ENCODE peak calls at places on chromosomes 6 and 20, in six cellular contexts. One of them, this sample, is unnamed.

GRCh38 chr6:54019860-54020259 is 91.4 kb upstream of the MLIP start:
- DNase-seq in T-cell: no peak
- DNase-seq in WTC11: no peak
- DNase-seq in H9: no peak
- DNase-seq in uterus: no peak
- DNase-seq in nephron progenitor cell: no peak
- DNase-seq in this sample: no peak

GRCh38 chr6:154156135-154156948 is 117.3 kb downstream of the OPRM1 start:
- DNase-seq in T-cell: peak
- DNase-seq in WTC11: peak
- DNase-seq in H9: peak
- DNase-seq in uterus: peak
- DNase-seq in nephron progenitor cell: peak
- DNase-seq in this sample: peak

GRCh38 chr20:35791823-35792222 is 20.0 kb downstream of the PHF20 start:
- DNase-seq in T-cell: no peak
- DNase-seq in WTC11: no peak
- DNase-seq in H9: no peak
- DNase-seq in uterus: no peak
- DNase-seq in nephron progenitor cell: no peak
- DNase-seq in this sample: no peak

GRCh38 chr6:6820688-6821238 is 232.2 kb downstream of the LY86 start:
- DNase-seq in T-cell: no peak
- DNase-seq in WTC11: no peak
- DNase-seq in H9: peak
- DNase-seq in uterus: no peak
- DNase-seq in nephron progenitor cell: no peak
- DNase-seq in this sample: no peak

GRCh38 chr6:108171291-108171917 is 5.6 kb downstream of the NR2E1 start:
- DNase-seq in T-cell: no peak
- DNase-seq in WTC11: no peak
- DNase-seq in H9: peak
- DNase-seq in uterus: no peak
- DNase-seq in nephron progenitor cell: no peak
- DNase-seq in this sample: no peak

GRCh38 chr6:163199371-163199770 is 215.1 kb upstream of the QKI start:
- DNase-seq in T-cell: no peak
- DNase-seq in WTC11: no peak
- DNase-seq in H9: no peak
- DNase-seq in uterus: no peak
- DNase-seq in nephron progenitor cell: no peak
- DNase-seq in this sample: no peak

GRCh38 chr6:36267731-36268477 is 2.0 kb upstream of the PNPLA1 start:
- DNase-seq in T-cell: no peak
- DNase-seq in WTC11: no peak
- DNase-seq in H9: no peak
- DNase-seq in uterus: no peak
- DNase-seq in nephron progenitor cell: no peak
- DNase-seq in this sample: no peak

GRCh38 chr20:35387334-35387733 is 24.4 kb downstream of the UQCC1 start:
- DNase-seq in T-cell: no peak
- DNase-seq in WTC11: no peak
- DNase-seq in H9: no peak
- DNase-seq in uterus: no peak
- DNase-seq in nephron progenitor cell: no peak
- DNase-seq in this sample: no peak

GRCh38 chr6:45872827-45873226 is 142.8 kb downstream of the CLIC5 start:
- DNase-seq in T-cell: no peak
- DNase-seq in WTC11: no peak
- DNase-seq in H9: no peak
- DNase-seq in uterus: no peak
- DNase-seq in nephron progenitor cell: no peak
- DNase-seq in this sample: no peak

GRCh38 chr6:35955071-35955470 is 34.2 kb upstream of the SRPK1 start:
- DNase-seq in T-cell: no peak
- DNase-seq in WTC11: no peak
- DNase-seq in H9: no peak
- DNase-seq in uterus: no peak
- DNase-seq in nephron progenitor cell: no peak
- DNase-seq in this sample: peak

GRCh38 chr20:37407117-37407566 is 61.2 kb downstream of the SRC start:
- DNase-seq in T-cell: no peak
- DNase-seq in WTC11: no peak
- DNase-seq in H9: no peak
- DNase-seq in uterus: no peak
- DNase-seq in nephron progenitor cell: no peak
- DNase-seq in this sample: no peak

GRCh38 chr6:150312395-150312794 is 56.4 kb upstream of the IYD start:
- DNase-seq in T-cell: no peak
- DNase-seq in WTC11: no peak
- DNase-seq in H9: no peak
- DNase-seq in uterus: no peak
- DNase-seq in nephron progenitor cell: no peak
- DNase-seq in this sample: no peak

GRCh38 chr6:136599324-136600011 is 49.2 kb upstream of the MAP7 start:
- DNase-seq in T-cell: no peak
- DNase-seq in WTC11: no peak
- DNase-seq in H9: no peak
- DNase-seq in uterus: no peak
- DNase-seq in nephron progenitor cell: no peak
- DNase-seq in this sample: no peak

GRCh38 chr6:7526755-7527154 is 14.7 kb upstream of the DSP start:
- DNase-seq in T-cell: no peak
- DNase-seq in WTC11: peak
- DNase-seq in H9: peak
- DNase-seq in uterus: no peak
- DNase-seq in nephron progenitor cell: no peak
- DNase-seq in this sample: no peak

GRCh38 chr6:79841577-79842381 is 105.6 kb downstream of the ELOVL4 start:
- DNase-seq in T-cell: no peak
- DNase-seq in WTC11: no peak
- DNase-seq in H9: no peak
- DNase-seq in uterus: no peak
- DNase-seq in nephron progenitor cell: no peak
- DNase-seq in this sample: no peak

GRCh38 chr6:26304213-26305096 is 60.5 kb upstream of the BTN3A2 start:
- DNase-seq in T-cell: no peak
- DNase-seq in WTC11: peak
- DNase-seq in H9: no peak
- DNase-seq in uterus: peak
- DNase-seq in nephron progenitor cell: no peak
- DNase-seq in this sample: no peak

GRCh38 chr6:132734694-132735236 is 20.9 kb upstream of the VNN1 start:
- DNase-seq in T-cell: no peak
- DNase-seq in WTC11: no peak
- DNase-seq in H9: no peak
- DNase-seq in uterus: no peak
- DNase-seq in nephron progenitor cell: no peak
- DNase-seq in this sample: no peak

GRCh38 chr20:63737940-63738686 is 1.5 kb upstream of the SLC2A4RG start:
- DNase-seq in T-cell: peak
- DNase-seq in WTC11: peak
- DNase-seq in H9: peak
- DNase-seq in uterus: peak
- DNase-seq in nephron progenitor cell: no peak
- DNase-seq in this sample: no peak

GRCh38 chr6:31395832-31396231 is 7.6 kb upstream of the MICA start:
- DNase-seq in T-cell: no peak
- DNase-seq in WTC11: no peak
- DNase-seq in H9: no peak
- DNase-seq in uterus: no peak
- DNase-seq in nephron progenitor cell: no peak
- DNase-seq in this sample: no peak

GRCh38 chr6:170137911-170138910 is 152.7 kb downstream of the DLL1 start:
- DNase-seq in T-cell: no peak
- DNase-seq in WTC11: no peak
- DNase-seq in H9: no peak
- DNase-seq in uterus: no peak
- DNase-seq in nephron progenitor cell: no peak
- DNase-seq in this sample: no peak

GRCh38 chr6:53857318-53858094 is 62.7 kb downstream of the LRRC1 start:
- DNase-seq in T-cell: no peak
- DNase-seq in WTC11: no peak
- DNase-seq in H9: no peak
- DNase-seq in uterus: no peak
- DNase-seq in nephron progenitor cell: no peak
- DNase-seq in this sample: peak

GRCh38 chr20:42708261-42708660 is 481.4 kb downstream of the PTPRT start:
- DNase-seq in T-cell: no peak
- DNase-seq in WTC11: no peak
- DNase-seq in H9: no peak
- DNase-seq in uterus: no peak
- DNase-seq in nephron progenitor cell: no peak
- DNase-seq in this sample: no peak

GRCh38 chr20:37223053-37223452 is 38.6 kb downstream of the GHRH start:
- DNase-seq in T-cell: no peak
- DNase-seq in WTC11: no peak
- DNase-seq in H9: no peak
- DNase-seq in uterus: no peak
- DNase-seq in nephron progenitor cell: no peak
- DNase-seq in this sample: no peak

GRCh38 chr6:143642403-143642802 is 35.4 kb upstream of the PHACTR2 start:
- DNase-seq in T-cell: no peak
- DNase-seq in WTC11: no peak
- DNase-seq in H9: no peak
- DNase-seq in uterus: no peak
- DNase-seq in nephron progenitor cell: no peak
- DNase-seq in this sample: no peak

GRCh38 chr6:158150701-158151100 is 17.4 kb downstream of the SERAC1 start:
- DNase-seq in T-cell: no peak
- DNase-seq in WTC11: no peak
- DNase-seq in H9: no peak
- DNase-seq in uterus: no peak
- DNase-seq in nephron progenitor cell: no peak
- DNase-seq in this sample: no peak

GRCh38 chr20:41690702-41691101 is 72.5 kb upstream of the CHD6 start:
- DNase-seq in T-cell: no peak
- DNase-seq in WTC11: no peak
- DNase-seq in H9: no peak
- DNase-seq in uterus: no peak
- DNase-seq in nephron progenitor cell: no peak
- DNase-seq in this sample: no peak

GRCh38 chr6:147689398-147689797 is 180.9 kb downstream of the SAMD5 start:
- DNase-seq in T-cell: no peak
- DNase-seq in WTC11: no peak
- DNase-seq in H9: no peak
- DNase-seq in uterus: no peak
- DNase-seq in nephron progenitor cell: no peak
- DNase-seq in this sample: peak

GRCh38 chr6:163355471-163355991 is 59.0 kb upstream of the QKI start:
- DNase-seq in T-cell: no peak
- DNase-seq in WTC11: no peak
- DNase-seq in H9: no peak
- DNase-seq in uterus: peak
- DNase-seq in nephron progenitor cell: no peak
- DNase-seq in this sample: peak

GRCh38 chr20:18180815-18181214 is 43.2 kb downstream of the KAT14 start:
- DNase-seq in T-cell: no peak
- DNase-seq in WTC11: no peak
- DNase-seq in H9: no peak
- DNase-seq in uterus: no peak
- DNase-seq in nephron progenitor cell: no peak
- DNase-seq in this sample: no peak

GRCh38 chr6:3159805-3160781 is 2.7 kb upstream of the TUBB2A start:
- DNase-seq in T-cell: peak
- DNase-seq in WTC11: no peak
- DNase-seq in H9: peak
- DNase-seq in uterus: peak
- DNase-seq in nephron progenitor cell: no peak
- DNase-seq in this sample: no peak